ENCODE peak calls at places on chromosomes 2 and 18, in six cellular contexts. K is CD8-positive, alpha-beta memory T cell; R is prostate gland; H is fibroblast of lung; W is tibial nerve; X is heart left ventricle. E is an unnamed sample.

GRCh38 chr2:21422050-21422449 is 298.3 kb downstream of the TDRD15 start:
- DNase-seq in R (no peak), K (no peak), W (no peak), H (no peak), X (peak; percentile 10), E (no peak)

GRCh38 chr2:84904717-84905174 is 710 bp upstream of the TMSB10 start:
- DNase-seq in K (no peak), H (peak; percentile 71), W (peak; percentile 82), R (peak; percentile 61), X (peak; percentile 81), E (peak; percentile 87)

GRCh38 chr2:121530210-121530562 is 494 bp upstream of the RNU4ATAC start:
- DNase-seq in H (peak; percentile 81), R (no peak), K (no peak), W (no peak), X (peak; percentile 79), E (peak; percentile 79)

GRCh38 chr2:37005118-37005868 is 39.0 kb upstream of the STRN start:
- DNase-seq in W (no peak), X (no peak), K (no peak), R (no peak), H (no peak), E (peak; percentile 37)

GRCh38 chr18:34153711-34154110 is 71.0 kb downstream of the NOL4 start:
- DNase-seq in R (no peak), K (no peak), H (peak; percentile 24), W (no peak), X (no peak), E (no peak)

GRCh38 chr2:212939777-212940531 is 211.5 kb downstream of the IKZF2 start:
- DNase-seq in W (no peak), X (no peak), K (no peak), H (no peak), R (peak; percentile 91), E (no peak)

GRCh38 chr2:169160926-169161481 is 91.6 kb downstream of the DHRS9 start:
- DNase-seq in W (no peak), K (no peak), X (no peak), R (no peak), H (no peak), E (no peak)

GRCh38 chr2:234372506-234372905 is 124.4 kb downstream of the ARL4C start:
- DNase-seq in X (no peak), H (no peak), W (no peak), K (no peak), R (no peak), E (no peak)

GRCh38 chr2:65373365-65373918 is 59.0 kb downstream of the SPRED2 start:
- DNase-seq in H (no peak), X (no peak), K (no peak), W (no peak), R (no peak), E (no peak)

GRCh38 chr2:47298739-47299138 is 104.2 kb upstream of the MSH2 start:
- DNase-seq in K (no peak), X (no peak), W (no peak), H (no peak), R (no peak), E (no peak)

GRCh38 chr2:88927142-88927541 is 235.7 kb downstream of the RPIA start:
- DNase-seq in W (no peak), X (no peak), R (no peak), H (no peak), K (no peak), E (no peak)

GRCh38 chr2:128732976-128733431 is 414.3 kb upstream of the HS6ST1 start:
- DNase-seq in R (no peak), H (peak; percentile 77), K (no peak), W (no peak), X (no peak), E (no peak)

GRCh38 chr18:3995476-3996102 is 459.5 kb downstream of the DLGAP1 start:
- DNase-seq in W (no peak), X (peak; percentile 40), R (peak; percentile 44), H (peak; percentile 62), K (peak; percentile 7), E (peak; percentile 40)

DNA sequence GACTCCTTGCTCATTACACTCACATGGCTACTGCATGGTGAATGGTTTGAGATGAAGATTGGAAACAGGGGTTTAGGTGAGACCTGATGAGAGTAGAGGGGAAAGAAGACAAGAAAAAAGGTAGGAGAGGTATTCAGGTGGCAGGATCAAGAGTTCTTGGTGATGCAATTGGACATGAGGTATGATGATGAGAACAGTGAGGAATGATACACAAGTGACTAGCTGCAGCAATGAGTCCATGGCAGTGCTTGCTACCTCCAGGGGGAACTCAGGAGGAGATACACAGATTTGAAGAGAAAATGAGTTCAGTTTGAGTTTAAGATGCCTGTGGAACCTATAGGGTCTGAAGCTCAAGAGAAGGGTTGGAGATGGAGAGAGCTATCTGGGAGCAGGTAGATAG is 62.1 kb upstream of the NFE2L2 start:
- DNase-seq in W (no peak), X (no peak), K (no peak), H (no peak), R (no peak), E (peak; percentile 12)
- H3K27me3 ChIP-seq in W (no peaks in the 10 kb centered on the region), X (no peaks in the 10 kb centered on the region), K (no peaks in the 10 kb centered on the region), H (no peaks in the 10 kb centered on the region), R (no peaks in the 10 kb centered on the region), E (no peaks in the 10 kb centered on the region)

DNA sequence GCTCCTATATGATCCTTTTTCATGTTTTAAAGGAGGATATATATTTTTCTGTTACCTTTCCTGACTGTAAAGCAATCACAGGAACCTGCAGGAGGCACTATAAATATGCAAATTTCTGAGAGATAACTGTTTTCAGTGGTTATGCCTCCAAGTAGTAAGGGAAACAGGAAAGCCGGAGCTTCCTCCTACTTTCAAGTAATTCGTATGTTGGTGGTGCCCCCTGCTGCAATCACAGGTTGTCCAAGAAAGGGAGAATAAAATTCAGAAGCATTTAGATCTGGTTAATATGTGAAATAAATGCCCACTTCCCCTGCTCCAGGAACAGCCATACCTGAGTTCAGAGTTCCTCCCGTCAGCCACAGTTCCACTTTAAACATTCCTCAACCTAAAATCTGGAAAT is 12.0 kb upstream of the BCL11A start:
- DNase-seq in H (peak; percentile 30), R (no peak), K (no peak), W (no peak), X (no peak), E (no peak)
- H3K27me3 ChIP-seq in H (peaks cover 14% of the 10 kb centered on the region), R (peaks cover 4% of the 10 kb centered on the region), K (peaks cover 48% of the 10 kb centered on the region), W (peaks cover 99% of the 10 kb centered on the region), X (peaks cover 13% of the 10 kb centered on the region), E (peaks cover 10% of the 10 kb centered on the region)

DNA sequence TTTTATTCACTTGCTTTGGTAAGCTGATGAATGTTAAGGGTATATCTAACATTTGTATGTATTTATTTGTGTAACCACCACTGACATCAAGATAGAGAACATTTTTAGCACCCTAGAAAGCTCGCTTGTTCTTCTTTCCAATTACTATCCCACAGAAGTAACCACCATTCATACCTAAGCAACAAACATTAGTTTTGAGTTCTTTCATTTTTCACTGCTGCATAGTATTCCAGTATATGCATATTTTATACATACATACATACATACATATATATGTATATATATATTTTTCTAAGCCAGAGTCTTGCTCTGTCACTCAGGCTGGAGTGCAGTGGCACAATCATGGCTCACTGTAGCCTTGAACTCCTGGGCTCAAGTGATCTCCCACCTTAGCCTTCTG is 11.1 kb upstream of the DYM start:
- DNase-seq in H (no peak), X (no peak), K (no peak), W (no peak), R (no peak), E (no peak)
- H3K27me3 ChIP-seq in H (peaks cover 5% of the 10 kb centered on the region), X (no peaks in the 10 kb centered on the region), K (no peaks in the 10 kb centered on the region), W (no peaks in the 10 kb centered on the region), R (no peaks in the 10 kb centered on the region), E (no peaks in the 10 kb centered on the region)

GRCh38 chr18:5419601-5420000 is 124.1 kb upstream of the ZBTB14 start:
- DNase-seq in R (no peak), X (no peak), K (no peak), H (no peak), W (no peak), E (no peak)
- H3K27me3 ChIP-seq in R (no peaks in the 10 kb centered on the region), X (no peaks in the 10 kb centered on the region), K (no peaks in the 10 kb centered on the region), H (no peaks in the 10 kb centered on the region), W (no peaks in the 10 kb centered on the region), E (no peaks in the 10 kb centered on the region)

GRCh38 chr18:78805840-78806239 is 173.8 kb upstream of the SALL3 start:
- DNase-seq in R (no peak), X (no peak), K (no peak), W (no peak), H (no peak), E (no peak)

GRCh38 chr18:78801011-78801410 is 178.6 kb upstream of the SALL3 start:
- DNase-seq in R (no peak), K (no peak), W (no peak), H (no peak), X (no peak), E (no peak)

GRCh38 chr18:78799382-78800089 is 180.1 kb upstream of the SALL3 start:
- DNase-seq in X (no peak), W (no peak), R (no peak), K (no peak), H (no peak), E (no peak)

GRCh38 chr18:78803104-78803503 is 176.5 kb upstream of the SALL3 start:
- DNase-seq in K (no peak), W (no peak), X (no peak), R (no peak), H (no peak), E (no peak)

GRCh38 chr18:78804206-78805030 is 175.2 kb upstream of the SALL3 start:
- DNase-seq in R (no peak), H (no peak), K (no peak), W (no peak), X (no peak), E (no peak)
- H3K27me3 ChIP-seq in R (no peaks in the 10 kb centered on the region), H (no peaks in the 10 kb centered on the region), K (no peaks in the 10 kb centered on the region), W (no peaks in the 10 kb centered on the region), X (no peaks in the 10 kb centered on the region), E (no peaks in the 10 kb centered on the region)

E was measured in trophoblast cell.